ENCODE peak calls at places on chromosomes 11 and 22, in seven cellular contexts. R is sigmoid colon, I is ovary, Z is breast epithelium, D is esophagus squamous epithelium, A is adrenal gland, M is Peyer's patch. N is an unnamed sample.

GRCh38 chr11:108664730-108665525 is at the start of gene DDX10:
- DNase-seq in R (peak; percentile 99), I (peak; percentile 99), Z (peak; percentile 99), D (peak; percentile 82), A (peak; percentile 99), M (peak; percentile 97), N (peak; percentile 98)

GRCh38 chr22:26492220-26492619 is 8.5 kb downstream of the SRRD start:
- DNase-seq in R (no peak), I (no peak), Z (no peak), D (no peak), A (no peak), M (no peak), N (no peak)

GRCh38 chr22:50441428-50441993 is 33.3 kb downstream of the SBF1 start:
- DNase-seq in R (no peak), I (no peak), Z (no peak), D (no peak), A (no peak), M (no peak), N (no peak)

GRCh38 chr11:113796663-113797259 is 17.2 kb downstream of the CLDN25 start:
- DNase-seq in R (no peak), I (no peak), Z (no peak), D (no peak), A (peak; percentile 46), M (no peak), N (peak; percentile 55)

GRCh38 chr11:11978792-11979486 is 29.5 kb downstream of the DKK3 start:
- DNase-seq in R (peak; percentile 94), I (peak; percentile 82), Z (peak; percentile 74), D (no peak), A (peak; percentile 64), M (no peak), N (no peak)

GRCh38 chr11:80873309-80873999 is 1432.6 kb upstream of the TENM4 start:
- DNase-seq in R (no peak), I (no peak), Z (no peak), D (no peak), A (no peak), M (no peak), N (peak; percentile 49)

GRCh38 chr11:72525466-72525865 is 91.1 kb upstream of the CLPB start:
- DNase-seq in R (no peak), I (no peak), Z (no peak), D (no peak), A (no peak), M (no peak), N (peak; percentile 53)

GRCh38 chr11:65811764-65812475 is 21.8 kb upstream of the SNX32 start:
- DNase-seq in R (no peak), I (no peak), Z (no peak), D (no peak), A (no peak), M (no peak), N (no peak)

GRCh38 chr22:45529966-45530575 is 27.4 kb downstream of the FBLN1 start:
- DNase-seq in R (no peak), I (no peak), Z (no peak), D (no peak), A (no peak), M (no peak), N (no peak)

GRCh38 chr11:4072668-4073285 is 21.8 kb upstream of the RRM1 start:
- DNase-seq in R (peak; percentile 83), I (peak; percentile 64), Z (no peak), D (no peak), A (peak; percentile 76), M (peak; percentile 54), N (peak; percentile 82)

GRCh38 chr22:17366830-17367229 is 2.4 kb upstream of the CECR2 start:
- DNase-seq in R (peak; percentile 73), I (peak; percentile 52), Z (no peak), D (no peak), A (no peak), M (peak; percentile 25), N (peak; percentile 62)

GRCh38 chr11:125568970-125569912 is at the start of gene EI24:
- DNase-seq in R (peak; percentile 94), I (peak; percentile 87), Z (peak; percentile 85), D (peak; percentile 49), A (peak; percentile 91), M (peak; percentile 87), N (peak; percentile 94)

GRCh38 chr11:34512810-34513673 is 552 bp downstream of the ELF5 start:
- DNase-seq in R (no peak), I (no peak), Z (peak; percentile 63), D (no peak), A (peak; percentile 62), M (peak; percentile 36), N (peak; percentile 67)

GRCh38 chr11:83521647-83522596 is 235.8 kb upstream of the CCDC90B start:
- DNase-seq in R (no peak), I (no peak), Z (no peak), D (no peak), A (no peak), M (no peak), N (peak; percentile 47)

GRCh38 chr22:37121887-37122591 is 12.5 kb upstream of the TMPRSS6 start:
- DNase-seq in R (no peak), I (no peak), Z (no peak), D (peak; percentile 17), A (peak; percentile 24), M (peak; percentile 88), N (no peak)

GRCh38 chr11:70233511-70233919 is 30.4 kb downstream of the FADD start:
- DNase-seq in R (no peak), I (no peak), Z (peak; percentile 68), D (no peak), A (no peak), M (no peak), N (peak; percentile 37)

GRCh38 chr11:111236355-111236754 is 9.2 kb upstream of the POU2AF2 start:
- DNase-seq in R (no peak), I (no peak), Z (no peak), D (no peak), A (no peak), M (no peak), N (no peak)

GRCh38 chr11:64606796-64607380 is 15.9 kb downstream of the SLC22A12 start:
- DNase-seq in R (no peak), I (no peak), Z (no peak), D (no peak), A (no peak), M (no peak), N (no peak)

GRCh38 chr11:64607381-64608259 is 16.6 kb downstream of the SLC22A12 start:
- DNase-seq in R (no peak), I (peak; percentile 59), Z (no peak), D (no peak), A (no peak), M (no peak), N (no peak)

GRCh38 chr11:64609436-64610047 is 18.5 kb downstream of the SLC22A12 start:
- DNase-seq in R (no peak), I (peak; percentile 34), Z (no peak), D (no peak), A (no peak), M (no peak), N (peak; percentile 98)

GRCh38 chr11:64608636-64609035 is 17.6 kb downstream of the SLC22A12 start:
- DNase-seq in R (no peak), I (no peak), Z (no peak), D (no peak), A (no peak), M (no peak), N (peak; percentile 39)

DNA sequence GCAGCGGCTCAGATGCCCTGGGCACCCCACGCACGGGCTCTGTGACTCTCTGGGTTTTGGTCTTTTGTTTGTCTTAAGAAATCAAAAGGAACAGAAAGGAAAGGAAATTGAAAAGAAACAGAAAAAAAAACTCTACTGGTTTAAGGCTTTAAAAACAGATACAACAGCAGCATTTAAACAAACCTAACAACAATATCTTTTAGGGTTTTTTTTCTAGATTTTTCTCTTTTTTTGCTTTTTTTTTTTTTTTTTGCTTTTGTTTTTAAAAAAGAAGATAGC is 17.2 kb downstream of the SLC22A12 start:
- DNase-seq in R (no peak), I (no peak), Z (no peak), D (no peak), A (no peak), M (no peak), N (no peak)
- H3K4me3 ChIP-seq in R (no peak overlapping the region), I (peak overlapping the region; percentile 21), Z (peak overlapping the region; percentile 21), D (no peak overlapping the region), A (no peak overlapping the region), M (no peak overlapping the region), N (no peak overlapping the region)

GRCh38 chr11:96122601-96123044 is 198.7 kb upstream of the MTMR2 start:
- DNase-seq in R (no peak), I (no peak), Z (no peak), D (no peak), A (no peak), M (no peak), N (no peak)
- TF ChIP-seq POLR2A in R (no peak), I (no peak), Z (no peak), D (no peak), A (no peak), M (no peak), N (no peak)

GRCh38 chr11:123517559-123518364 is 87.7 kb downstream of the GRAMD1B start:
- DNase-seq in R (no peak), I (no peak), Z (no peak), D (no peak), A (no peak), M (no peak), N (no peak)
- H3K4me3 ChIP-seq in R (no peak overlapping the region), I (no peak overlapping the region), Z (no peak overlapping the region), D (no peak overlapping the region), A (peak overlapping the region; percentile 1), M (no peak overlapping the region), N (no peak overlapping the region)

GRCh38 chr22:40407831-40408717 is 37.7 kb downstream of the SGSM3 start:
- DNase-seq in R (no peak), I (no peak), Z (peak; percentile 41), D (no peak), A (no peak), M (no peak), N (no peak)
- TF ChIP-seq POLR2A in R (no peak), I (no peak), Z (no peak), D (no peak), A (no peak), M (no peak), N (no peak)

GRCh38 chr11:119065369-119065768 is 2.2 kb upstream of the VPS11 start:
- DNase-seq in R (no peak), I (no peak), Z (no peak), D (no peak), A (no peak), M (no peak), N (peak; percentile 72)

GRCh38 chr11:119062779-119063178 is 4.8 kb upstream of the VPS11 start:
- DNase-seq in R (no peak), I (peak; percentile 72), Z (no peak), D (no peak), A (peak; percentile 78), M (no peak), N (no peak)

GRCh38 chr11:119067371-119068222 is at the start of gene VPS11:
- DNase-seq in R (peak; percentile 99), I (peak; percentile 98), Z (peak; percentile 98), D (peak; percentile 87), A (peak; percentile 98), M (peak; percentile 98), N (peak; percentile 99)

GRCh38 chr11:119061256-119061655 is 4.3 kb upstream of the HYOU1 start:
- DNase-seq in R (no peak), I (no peak), Z (no peak), D (no peak), A (no peak), M (no peak), N (no peak)

DNA sequence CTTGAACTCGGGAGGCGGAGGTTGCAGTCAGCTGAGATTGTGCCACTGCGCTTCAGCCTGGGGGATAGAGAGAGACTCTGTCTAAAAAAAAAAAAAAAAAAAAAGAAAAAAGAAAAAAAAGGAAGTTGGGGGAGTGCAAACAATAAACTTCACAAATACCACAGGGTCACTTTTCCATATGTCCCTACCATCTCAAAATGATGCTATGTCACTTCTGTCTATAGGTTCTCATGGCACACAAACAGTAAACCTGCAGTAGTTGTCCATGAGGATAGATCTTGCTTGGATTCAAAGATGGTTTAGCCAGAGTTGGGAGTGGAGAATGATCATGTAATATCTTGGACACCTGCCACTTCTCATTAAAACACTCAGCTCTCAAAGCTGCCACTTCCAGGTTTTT is 1.1 kb upstream of the VPS11 start:
- DNase-seq in R (no peak), I (no peak), Z (no peak), D (no peak), A (no peak), M (no peak), N (peak; percentile 57)
- H3K4me3 ChIP-seq in R (peak overlapping the region; percentile 76), I (peak overlapping the region; percentile 84), Z (peak overlapping the region; percentile 92), D (no peak overlapping the region), A (no peak overlapping the region), M (peak overlapping the region; percentile 74), N (peak overlapping the region; percentile 95)

N was measured in NB4.